ENCODE peak calls at places on chromosomes 2 and 18, in six cellular contexts. B is GM12865, G is MM.1S, P is HFF-Myc, K is HCT116, I is cardiac fibroblast. Y is an unnamed sample.

GRCh38 chr2:51597086-51597485 is 565.2 kb upstream of the NRXN1 start:
- DNase-seq in B (no peak), G (peak; percentile 38), P (no peak), K (no peak), I (no peak), Y (no peak)

GRCh38 chr2:28219134-28219533 is 173.5 kb upstream of the FOSL2 start:
- DNase-seq in B (no peak), G (no peak), P (no peak), K (no peak), I (peak; percentile 16), Y (no peak)

GRCh38 chr18:58117685-58118403 is 73.8 kb downstream of the NEDD4L start:
- DNase-seq in B (no peak), G (no peak), P (peak; percentile 81), K (peak; percentile 34), I (peak; percentile 96), Y (no peak)

GRCh38 chr18:54675076-54675475 is 84.0 kb downstream of the DYNAP start:
- DNase-seq in B (no peak), G (no peak), P (no peak), K (no peak), I (no peak), Y (no peak)

GRCh38 chr2:143083636-143084035 is 45.6 kb upstream of the ARHGAP15 start:
- DNase-seq in B (no peak), G (peak; percentile 50), P (peak; percentile 44), K (no peak), I (peak; percentile 68), Y (peak; percentile 41)

GRCh38 chr2:237181844-237182243 is 96.2 kb downstream of the COPS8 start:
- DNase-seq in B (no peak), G (no peak), P (no peak), K (peak; percentile 26), I (peak; percentile 90), Y (no peak)

GRCh38 chr2:85997016-85997970 is 108.4 kb downstream of the POLR1A start:
- DNase-seq in B (no peak), G (peak; percentile 11), P (no peak), K (no peak), I (peak; percentile 83), Y (no peak)

GRCh38 chr18:58257461-58257860 is 213.4 kb downstream of the NEDD4L start:
- DNase-seq in B (peak; percentile 18), G (no peak), P (no peak), K (no peak), I (no peak), Y (no peak)

GRCh38 chr18:73715228-73715670 is 432.4 kb downstream of the FBXO15 start:
- DNase-seq in B (no peak), G (no peak), P (no peak), K (no peak), I (peak; percentile 59), Y (no peak)

GRCh38 chr18:8426401-8426800 is 182.8 kb upstream of the RAB12 start:
- DNase-seq in B (peak; percentile 24), G (no peak), P (no peak), K (peak; percentile 16), I (no peak), Y (no peak)

GRCh38 chr2:98004613-98005012 is 8.9 kb upstream of the TMEM131 start:
- DNase-seq in B (no peak), G (no peak), P (no peak), K (no peak), I (no peak), Y (no peak)

DNA sequence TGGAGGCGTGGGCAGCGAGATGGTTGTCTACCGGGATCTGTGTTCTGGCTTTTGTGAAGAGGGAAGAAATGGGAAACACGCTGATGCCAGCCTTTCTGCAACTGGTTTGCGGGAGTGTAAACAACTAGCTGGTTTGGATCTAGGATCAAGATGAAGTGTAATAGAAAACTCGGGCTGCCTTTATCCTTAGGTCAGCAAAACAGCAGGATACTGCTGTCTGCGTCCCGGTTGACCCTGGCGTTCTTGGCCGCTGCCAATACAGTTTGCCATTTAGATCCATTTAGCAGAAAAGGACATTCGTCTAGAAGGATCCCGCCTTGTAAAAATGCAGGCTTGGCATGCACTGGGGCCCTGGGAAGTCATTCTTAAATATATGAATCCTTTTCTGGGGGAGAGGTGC is 42.0 kb downstream of the RAB31 start:
- DNase-seq in B (no peak), G (no peak), P (no peak), K (no peak), I (no peak), Y (no peak)
- H3K4me3 ChIP-seq in B (no peak overlapping the region), G (no peak overlapping the region), P (no peak overlapping the region), K (no peak overlapping the region), I (no peak overlapping the region), Y (no peak overlapping the region)

GRCh38 chr18:44791520-44791919 is 110.8 kb downstream of the SETBP1 start:
- DNase-seq in B (no peak), G (no peak), P (no peak), K (no peak), I (no peak), Y (no peak)

GRCh38 chr18:44788334-44788733 is 107.6 kb downstream of the SETBP1 start:
- DNase-seq in B (no peak), G (no peak), P (no peak), K (no peak), I (no peak), Y (no peak)

GRCh38 chr18:44790860-44791259 is 110.2 kb downstream of the SETBP1 start:
- DNase-seq in B (no peak), G (no peak), P (no peak), K (no peak), I (no peak), Y (no peak)

GRCh38 chr18:44792456-44793080 is 111.9 kb downstream of the SETBP1 start:
- DNase-seq in B (no peak), G (no peak), P (no peak), K (no peak), I (peak; percentile 27), Y (no peak)

GRCh38 chr18:44789704-44790103 is 109.0 kb downstream of the SETBP1 start:
- DNase-seq in B (no peak), G (no peak), P (no peak), K (no peak), I (peak; percentile 38), Y (peak; percentile 33)
- H3K4me3 ChIP-seq in B (no peak overlapping the region), G (no peak overlapping the region), P (no peak overlapping the region), K (no peak overlapping the region), I (no peak overlapping the region), Y (no peak overlapping the region)

DNA sequence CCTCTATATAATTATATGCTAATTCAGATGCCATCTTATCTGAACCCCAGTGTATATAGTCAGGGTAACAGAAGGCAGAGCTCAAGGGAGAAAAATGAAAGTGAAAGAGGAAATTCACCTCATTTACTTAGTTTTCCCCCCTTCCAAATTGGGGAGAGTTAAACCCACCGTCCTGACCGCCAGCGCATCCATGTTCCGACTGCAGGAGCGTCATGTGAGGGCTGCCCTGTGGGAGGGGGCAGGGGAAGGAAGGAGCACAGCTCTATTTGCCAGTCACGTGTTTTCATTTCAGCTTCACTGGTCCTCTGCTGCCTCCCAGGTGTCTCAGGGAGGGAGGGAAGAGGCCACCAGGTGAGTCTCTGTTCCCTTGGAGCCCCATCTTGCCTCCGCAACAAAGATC is 13.2 kb downstream of the CNNM4 start:
- DNase-seq in B (peak; percentile 71), G (peak; percentile 50), P (no peak), K (no peak), I (no peak), Y (no peak)
- H3K4me3 ChIP-seq in B (peak overlapping the region; percentile 25), G (peak overlapping the region; percentile 54), P (no peak overlapping the region), K (no peak overlapping the region), I (no peak overlapping the region), Y (no peak overlapping the region)

GRCh38 chr2:170815746-170816498 is 765 bp upstream of the GAD1 start:
- DNase-seq in B (peak; percentile 68), G (peak; percentile 80), P (no peak), K (peak; percentile 57), I (peak; percentile 55), Y (no peak)

GRCh38 chr2:170817999-170818293 is 1.3 kb downstream of the GAD1 start:
- DNase-seq in B (no peak), G (no peak), P (no peak), K (no peak), I (no peak), Y (no peak)

GRCh38 chr2:170816499-170817246 is at the start of gene GAD1:
- DNase-seq in B (peak; percentile 81), G (peak; percentile 75), P (no peak), K (peak; percentile 39), I (peak; percentile 45), Y (no peak)

GRCh38 chr2:170818294-170819104 is 1.8 kb downstream of the GAD1 start:
- DNase-seq in B (no peak), G (no peak), P (no peak), K (no peak), I (no peak), Y (no peak)

GRCh38 chr2:170817247-170817998 is 736 bp downstream of the GAD1 start:
- DNase-seq in B (peak; percentile 25), G (no peak), P (no peak), K (no peak), I (peak; percentile 18), Y (no peak)
- H3K4me3 ChIP-seq in B (peak overlapping the region; percentile 38), G (peak overlapping the region; percentile 63), P (peak overlapping the region; percentile 0), K (peak overlapping the region; percentile 67), I (peak overlapping the region; percentile 14), Y (peak overlapping the region; percentile 46)